ENCODE peak calls at places on chromosomes 11 and 22, in ten cellular contexts. L is natural killer cell treated with Interleukin-12 subunit alpha and Interleukin-12 subunit beta and Interleukin-15 and Interleukin-18, amount 100 ng/mL, for 72 hours; M is adipocyte; S is body of pancreas; N is T-cell; C is activated CD8-positive, alpha-beta memory T cell treated with anti-CD3 and anti-CD28 coated beads for 1 hour; U is activated T-helper 9 cell treated with anti-CD3 and anti-CD28 coated beads, Interleukin-2, amount 50 U/mL, for 16 hours; V is mucosa of gallbladder; X is stimulated activated CD4-positive, alpha-beta T cell treated with anti-CD3 and anti-CD28 coated beads, Interleukin-4, amount 100 ng/mL, for 24 hours; J is lower lobe of right lung. H is an unnamed sample.

GRCh38 chr11:57668467-57668890 is 565 bp downstream of the ZDHHC5 start:
- DNase-seq in U (peak), L (no peak), M (no peak), V (no peak), S (peak), C (no peak), J (peak), X (no peak), N (peak), H (peak)

GRCh38 chr11:69007978-69008381 is 5.1 kb downstream of the MRGPRF start:
- DNase-seq in U (no peak), S (peak), M (peak), C (no peak), J (peak), L (no peak), V (peak), X (no peak), N (no peak), H (peak)

GRCh38 chr22:19962909-19963806 is 21.5 kb upstream of the TXNRD2 start:
- DNase-seq in C (no peak), L (no peak), X (no peak), S (peak), V (peak), U (no peak), J (peak), M (peak), N (no peak), H (peak)

GRCh38 chr11:64289011-64289564 is 2.0 kb upstream of the KCNK4 start:
- DNase-seq in M (no peak), S (no peak), U (no peak), L (no peak), C (no peak), V (no peak), J (no peak), X (no peak), N (no peak), H (no peak)

GRCh38 chr22:46586123-46586519 is 34.1 kb upstream of the GRAMD4 start:
- DNase-seq in M (no peak), U (no peak), C (no peak), V (no peak), S (no peak), L (no peak), N (no peak), X (no peak), J (peak), H (no peak)

GRCh38 chr22:30398685-30399680 is 2.2 kb downstream of the SEC14L2 start:
- DNase-seq in U (no peak), X (no peak), J (no peak), M (no peak), L (no peak), V (no peak), N (no peak), S (no peak), C (no peak), H (peak)

GRCh38 chr11:68200639-68201038 is 12.5 kb downstream of the KMT5B start:
- DNase-seq in S (no peak), X (no peak), U (no peak), J (no peak), C (no peak), L (no peak), M (peak), V (no peak), N (no peak), H (peak)

GRCh38 chr11:10294289-10294953 is 402 bp upstream of the SBF2 start:
- DNase-seq in U (no peak), N (no peak), X (no peak), J (peak), M (peak), V (peak), L (no peak), S (peak), C (no peak), H (peak)

GRCh38 chr11:74506823-74507222 is 13.3 kb upstream of the LIPT2 start:
- DNase-seq in S (no peak), V (no peak), J (no peak), C (no peak), L (no peak), M (no peak), N (no peak), U (no peak), X (no peak), H (peak)

GRCh38 chr11:92302766-92303165 is 78.1 kb downstream of the FAT3 start:
- DNase-seq in X (no peak), L (no peak), V (no peak), M (no peak), N (no peak), S (no peak), U (no peak), C (no peak), J (no peak), H (peak)

GRCh38 chr11:77687088-77687487 is 49.5 kb upstream of the CLNS1A start:
- DNase-seq in J (no peak), S (no peak), C (no peak), M (no peak), X (no peak), L (no peak), U (no peak), V (no peak), N (no peak), H (no peak)

GRCh38 chr11:96155627-96156378 is 187.2 kb downstream of the MAML2 start:
- DNase-seq in S (peak), N (no peak), M (peak), V (peak), U (peak), X (peak), C (no peak), L (peak), J (peak), H (peak)

GRCh38 chr11:46346886-46347636 is at the start of gene DGKZ:
- DNase-seq in J (peak), L (peak), M (peak), X (peak), U (peak), N (peak), C (peak), S (peak), V (peak), H (peak)